ENCODE peak calls at places on chromosome 16, in ten cellular contexts. L is CD8-positive, alpha-beta T cell; V is left lung; F is MM.1S; H is GM13977; T is activated B cell treated with CpG ODN at 0.5 μM for 24 hours; D is AG04450; S is H9; B is Calu3; P is activated CD8-positive, alpha-beta T cell treated with anti-CD3 and anti-CD28 coated beads for 36 hours. J is an unnamed sample.

GRCh38 chr16:30121741-30122620 is 1.0 kb downstream of the MAPK3 start:
- DNase-seq in L (no peak), V (peak), F (no peak), H (no peak), T (no peak), D (no peak), S (peak), B (no peak), P (no peak), J (no peak)

GRCh38 chr16:12794486-12795399 is 8.9 kb downstream of the CPPED1 start:
- DNase-seq in L (no peak), V (no peak), F (no peak), H (no peak), T (no peak), D (no peak), S (no peak), B (no peak), P (no peak), J (no peak)

GRCh38 chr16:67594256-67594915 is 32.1 kb downstream of the CTCF start:
- DNase-seq in L (no peak), V (no peak), F (no peak), H (no peak), T (no peak), D (no peak), S (no peak), B (no peak), P (no peak), J (no peak)

GRCh38 chr16:29312835-29313558 is 93.5 kb downstream of the NPIPB11 start:
- DNase-seq in L (no peak), V (peak), F (no peak), H (no peak), T (no peak), D (no peak), S (no peak), B (no peak), P (no peak), J (no peak)

GRCh38 chr16:66516808-66517585 is 32.9 kb downstream of the TK2 start:
- DNase-seq in L (peak), V (peak), F (peak), H (peak), T (peak), D (peak), S (peak), B (peak), P (peak), J (peak)

GRCh38 chr16:72467157-72467759 is 295.3 kb upstream of the PMFBP1 start:
- DNase-seq in L (no peak), V (no peak), F (peak), H (peak), T (no peak), D (peak), S (no peak), B (peak), P (peak), J (peak)

GRCh38 chr16:31354394-31355291 is at the start of gene ITGAX:
- DNase-seq in L (peak), V (peak), F (no peak), H (peak), T (peak), D (no peak), S (peak), B (peak), P (peak), J (peak)

GRCh38 chr16:38941-39892 is 14.2 kb downstream of the POLR3K start:
- DNase-seq in L (peak), V (peak), F (peak), H (peak), T (peak), D (no peak), S (no peak), B (peak), P (peak), J (peak)

GRCh38 chr16:31474173-31474714 is 2.3 kb downstream of the TGFB1I1 start:
- DNase-seq in L (no peak), V (no peak), F (no peak), H (no peak), T (no peak), D (peak), S (no peak), B (no peak), P (no peak), J (no peak)

GRCh38 chr16:471353-472198 is 46.1 kb downstream of the RAB11FIP3 start:
- DNase-seq in L (no peak), V (no peak), F (no peak), H (no peak), T (no peak), D (no peak), S (peak), B (no peak), P (no peak), J (no peak)

GRCh38 chr16:69179255-69180010 is 7.5 kb upstream of the SNTB2 start:
- DNase-seq in L (no peak), V (no peak), F (peak), H (no peak), T (no peak), D (peak), S (no peak), B (peak), P (no peak), J (no peak)

GRCh38 chr16:72191551-72191950 is 19.6 kb upstream of the PMFBP1 start:
- DNase-seq in L (no peak), V (no peak), F (no peak), H (no peak), T (no peak), D (no peak), S (no peak), B (no peak), P (no peak), J (no peak)

GRCh38 chr16:80802902-80803301 is 1.5 kb downstream of the CDYL2 start:
- DNase-seq in L (no peak), V (peak), F (no peak), H (no peak), T (no peak), D (no peak), S (no peak), B (no peak), P (no peak), J (no peak)

GRCh38 chr16:1823821-1824220 is 2.8 kb downstream of the HAGH start:
- DNase-seq in L (no peak), V (no peak), F (peak), H (no peak), T (no peak), D (peak), S (peak), B (peak), P (peak), J (peak)

GRCh38 chr16:88468289-88469129 is 15.4 kb downstream of the ZFPM1 start:
- DNase-seq in L (no peak), V (no peak), F (no peak), H (peak), T (no peak), D (no peak), S (peak), B (no peak), P (peak), J (no peak)

GRCh38 chr16:67397812-67398545 is 4.7 kb upstream of the TPPP3 start:
- DNase-seq in L (no peak), V (no peak), F (no peak), H (no peak), T (no peak), D (no peak), S (no peak), B (no peak), P (peak), J (no peak)

GRCh38 chr16:87855852-87856715 is 13.2 kb downstream of the SLC7A5 start:
- DNase-seq in L (peak), V (peak), F (no peak), H (peak), T (no peak), D (no peak), S (no peak), B (peak), P (peak), J (no peak)

GRCh38 chr16:11403920-11404319 is 58.7 kb downstream of the RMI2 start:
- DNase-seq in L (no peak), V (no peak), F (no peak), H (no peak), T (no peak), D (no peak), S (no peak), B (no peak), P (no peak), J (no peak)

GRCh38 chr16:69706256-69706974 is 19.9 kb downstream of the NQO1 start:
- DNase-seq in L (no peak), V (no peak), F (no peak), H (no peak), T (no peak), D (no peak), S (no peak), B (no peak), P (no peak), J (no peak)

GRCh38 chr16:87970206-87970605 is 19.0 kb downstream of the BANP start:
- DNase-seq in L (no peak), V (no peak), F (no peak), H (no peak), T (no peak), D (no peak), S (no peak), B (no peak), P (no peak), J (no peak)

GRCh38 chr16:2480948-2481347 is 6.0 kb downstream of the TBC1D24 start:
- DNase-seq in L (no peak), V (no peak), F (no peak), H (no peak), T (no peak), D (no peak), S (no peak), B (no peak), P (no peak), J (no peak)

GRCh38 chr16:80744856-80745255 is 59.5 kb downstream of the CDYL2 start:
- DNase-seq in L (no peak), V (no peak), F (no peak), H (no peak), T (no peak), D (no peak), S (no peak), B (no peak), P (peak), J (no peak)

GRCh38 chr16:79418588-79418987 is 181.9 kb downstream of the MAF start:
- DNase-seq in L (no peak), V (no peak), F (no peak), H (no peak), T (no peak), D (no peak), S (no peak), B (no peak), P (no peak), J (no peak)

GRCh38 chr16:17416461-17417221 is 54.1 kb downstream of the XYLT1 start:
- DNase-seq in L (peak), V (peak), F (peak), H (peak), T (peak), D (no peak), S (peak), B (no peak), P (peak), J (peak)

GRCh38 chr16:81891734-81892364 is 112.8 kb downstream of the PLCG2 start:
- DNase-seq in L (no peak), V (no peak), F (no peak), H (no peak), T (no peak), D (no peak), S (no peak), B (no peak), P (no peak), J (no peak)

GRCh38 chr16:69691980-69692911 is 34.1 kb downstream of the NQO1 start:
- DNase-seq in L (no peak), V (no peak), F (peak), H (no peak), T (no peak), D (no peak), S (no peak), B (no peak), P (peak), J (no peak)

GRCh38 chr16:12906765-12907516 is 5.5 kb downstream of the SHISA9 start:
- DNase-seq in L (no peak), V (no peak), F (no peak), H (no peak), T (no peak), D (no peak), S (no peak), B (no peak), P (no peak), J (no peak)

GRCh38 chr16:8963010-8963824 is 489 bp downstream of the USP7 start:
- DNase-seq in L (no peak), V (peak), F (no peak), H (no peak), T (no peak), D (no peak), S (no peak), B (peak), P (no peak), J (no peak)

GRCh38 chr16:66342294-66342900 is 24.1 kb upstream of the CDH5 start:
- DNase-seq in L (peak), V (no peak), F (no peak), H (peak), T (no peak), D (no peak), S (peak), B (peak), P (peak), J (peak)

GRCh38 chr16:9311303-9311954 is 220.0 kb downstream of the HAPSTR1 start:
- DNase-seq in L (no peak), V (no peak), F (no peak), H (no peak), T (no peak), D (no peak), S (peak), B (peak), P (no peak), J (no peak)

GRCh38 chr16:86389566-86390328 is 120.6 kb upstream of the FOXF1 start:
- DNase-seq in L (no peak), V (no peak), F (no peak), H (no peak), T (no peak), D (no peak), S (no peak), B (no peak), P (no peak), J (no peak)

GRCh38 chr16:31458835-31459721 is at the start of gene ARMC5:
- DNase-seq in L (peak), V (peak), F (peak), H (peak), T (peak), D (peak), S (peak), B (peak), P (peak), J (peak)

GRCh38 chr16:2042666-2043295 is 4.9 kb downstream of the NTHL1 start:
- DNase-seq in L (no peak), V (no peak), F (no peak), H (no peak), T (no peak), D (no peak), S (no peak), B (no peak), P (no peak), J (no peak)

GRCh38 chr16:30185683-30186421 is 2.5 kb downstream of the CORO1A start:
- DNase-seq in L (peak), V (peak), F (peak), H (peak), T (peak), D (no peak), S (no peak), B (no peak), P (peak), J (peak)

GRCh38 chr16:75559564-75560372 is 3.7 kb upstream of the TMEM231 start:
- DNase-seq in L (no peak), V (no peak), F (no peak), H (no peak), T (no peak), D (no peak), S (peak), B (no peak), P (no peak), J (no peak)

GRCh38 chr16:68923116-68923515 is 79.8 kb downstream of the TANGO6 start:
- DNase-seq in L (no peak), V (no peak), F (no peak), H (no peak), T (no peak), D (no peak), S (no peak), B (no peak), P (no peak), J (no peak)

GRCh38 chr16:29744541-29745101 is 1.2 kb downstream of the C16orf54 start:
- DNase-seq in L (peak), V (no peak), F (no peak), H (no peak), T (no peak), D (no peak), S (no peak), B (no peak), P (peak), J (peak)

GRCh38 chr16:72475688-72476087 is 303.7 kb upstream of the PMFBP1 start:
- DNase-seq in L (no peak), V (no peak), F (no peak), H (no peak), T (no peak), D (no peak), S (no peak), B (no peak), P (no peak), J (no peak)

GRCh38 chr16:14310519-14310991 is 239.4 kb downstream of the MRTFB start:
- DNase-seq in L (no peak), V (no peak), F (no peak), H (peak), T (no peak), D (no peak), S (peak), B (no peak), P (no peak), J (peak)

GRCh38 chr16:89981414-89981813 is 32.9 kb downstream of the DEF8 start:
- DNase-seq in L (no peak), V (peak), F (no peak), H (no peak), T (no peak), D (no peak), S (no peak), B (no peak), P (peak), J (peak)

GRCh38 chr16:89984215-89984614 is 35.0 kb downstream of the DBNDD1 start:
- DNase-seq in L (no peak), V (peak), F (no peak), H (no peak), T (no peak), D (no peak), S (no peak), B (no peak), P (no peak), J (no peak)

GRCh38 chr16:89983550-89983949 is 35.0 kb downstream of the DEF8 start:
- DNase-seq in L (no peak), V (peak), F (no peak), H (no peak), T (no peak), D (no peak), S (no peak), B (no peak), P (peak), J (no peak)

GRCh38 chr16:89985219-89985618 is 34.0 kb downstream of the DBNDD1 start:
- DNase-seq in L (no peak), V (peak), F (no peak), H (no peak), T (no peak), D (no peak), S (no peak), B (no peak), P (no peak), J (no peak)

DNA sequence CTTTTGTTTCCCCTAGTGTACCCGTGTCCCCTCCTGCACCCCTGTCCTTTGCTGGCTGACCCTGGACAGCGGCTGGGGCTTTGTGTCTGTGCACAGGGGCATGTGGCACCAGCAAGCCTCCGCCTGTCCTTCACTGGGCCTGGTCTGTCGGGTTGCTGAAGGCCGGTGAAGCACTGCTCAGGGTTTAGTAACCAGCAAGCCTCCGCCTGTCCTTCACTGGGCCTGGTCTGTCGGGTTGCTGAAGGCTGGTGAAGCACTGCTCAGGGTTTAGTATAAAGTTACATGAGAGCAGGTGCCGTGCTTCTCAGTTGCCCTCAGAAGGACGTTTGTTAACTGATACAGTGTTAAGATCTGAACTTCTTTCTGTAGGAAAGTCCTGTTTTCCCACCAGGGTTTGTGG is 33.8 kb downstream of the DEF8 start:
- DNase-seq in L (no peak), V (peak), F (no peak), H (no peak), T (no peak), D (no peak), S (no peak), B (no peak), P (no peak), J (no peak)
- TF ChIP-seq CTCF in L (no peak), V (no peak), F (no peak), H (no peak), T (no peak), D (no peak), S (no peak), B (no peak), P (no peak), J (no peak)

DNA sequence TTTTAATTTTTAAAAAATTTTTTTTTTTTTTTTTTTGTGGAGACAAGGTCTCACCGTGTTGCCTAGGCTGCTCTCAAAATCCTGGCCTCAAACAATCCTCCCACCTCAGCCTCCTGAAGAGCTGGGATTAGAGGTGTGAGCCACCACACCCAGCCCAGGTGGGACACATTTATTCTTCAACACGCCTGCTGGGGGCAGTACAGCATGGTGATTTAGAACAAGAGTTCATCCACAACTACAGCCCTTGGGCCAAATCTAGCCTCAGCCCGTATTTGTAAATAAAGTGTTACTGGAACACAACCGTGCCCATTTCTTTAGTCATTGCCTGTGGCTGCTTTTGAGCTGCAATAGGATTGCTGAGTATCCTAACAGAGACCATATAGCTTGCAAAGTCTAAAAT is 92.8 kb downstream of the KATNIP start:
- DNase-seq in L (no peak), V (no peak), F (no peak), H (no peak), T (no peak), D (no peak), S (peak), B (peak), P (peak), J (no peak)
- TF ChIP-seq CTCF in L (no peak), V (no peak), F (peak), H (peak), T (no peak), D (no peak), S (peak), B (no peak), P (peak), J (peak)

GRCh38 chr16:3672571-3673041 is 18.1 kb downstream of the DNASE1 start:
- DNase-seq in L (no peak), V (peak), F (no peak), H (no peak), T (no peak), D (no peak), S (no peak), B (no peak), P (no peak), J (no peak)

GRCh38 chr16:3673201-3673600 is 18.7 kb downstream of the DNASE1 start:
- DNase-seq in L (no peak), V (peak), F (no peak), H (no peak), T (no peak), D (no peak), S (no peak), B (no peak), P (no peak), J (no peak)

GRCh38 chr16:3675601-3676130 is 21.2 kb downstream of the DNASE1 start:
- DNase-seq in L (no peak), V (peak), F (no peak), H (no peak), T (no peak), D (no peak), S (no peak), B (no peak), P (no peak), J (no peak)

GRCh38 chr16:3673676-3674377 is 19.3 kb downstream of the DNASE1 start:
- DNase-seq in L (no peak), V (peak), F (no peak), H (no peak), T (no peak), D (no peak), S (no peak), B (no peak), P (no peak), J (no peak)

DNA sequence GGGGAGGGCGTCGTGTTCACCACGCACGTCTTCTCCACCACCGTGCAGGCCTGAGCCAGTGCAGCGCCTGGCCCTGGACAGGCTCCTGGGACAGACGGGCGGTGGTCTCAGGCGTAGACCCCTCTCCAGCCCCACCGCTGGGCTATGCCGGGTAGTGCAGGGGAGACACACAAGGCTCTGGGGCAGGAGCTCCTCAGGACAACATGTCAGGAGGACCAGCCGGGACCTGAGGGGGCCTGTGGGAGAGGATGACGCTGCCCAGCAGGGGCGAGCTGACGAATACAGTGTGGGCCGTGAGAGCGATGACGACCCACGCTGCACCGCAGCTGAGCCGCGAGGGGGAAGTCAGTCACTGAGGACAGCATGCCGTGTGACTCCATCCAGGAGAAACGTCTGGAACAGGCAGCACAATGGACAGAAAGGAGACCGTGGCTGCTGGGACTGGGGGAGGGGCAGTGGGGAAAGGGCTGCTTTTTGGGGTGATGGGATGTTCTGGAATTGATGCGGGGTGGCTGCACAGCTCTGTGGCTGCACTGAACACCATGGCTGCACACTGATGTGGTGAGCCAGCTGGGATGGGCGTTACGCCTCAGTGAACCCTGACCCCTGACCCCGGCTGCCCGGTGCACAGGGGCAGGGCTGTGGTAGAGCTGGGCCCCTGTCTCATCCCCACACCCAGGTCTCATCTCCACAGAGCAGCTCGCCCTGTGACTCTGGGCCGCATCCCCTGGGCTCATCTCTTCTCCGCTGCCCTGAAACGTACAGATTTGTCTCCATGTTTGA is 20.2 kb downstream of the DNASE1 start:
- DNase-seq in L (no peak), V (peak), F (no peak), H (no peak), T (no peak), D (no peak), S (peak), B (no peak), P (no peak), J (no peak)
- TF ChIP-seq CTCF in L (no peak), V (no peak), F (no peak), H (no peak), T (no peak), D (no peak), S (peak), B (no peak), P (no peak), J (no peak)

GRCh38 chr16:57360321-57360935 is 1.8 kb downstream of the CCL22 start:
- DNase-seq in L (no peak), V (no peak), F (no peak), H (no peak), T (no peak), D (no peak), S (no peak), B (no peak), P (no peak), J (no peak)
- TF ChIP-seq CTCF in L (no peak), V (no peak), F (no peak), H (no peak), T (no peak), D (no peak), S (no peak), B (no peak), P (no peak), J (no peak)